ENCODE peak calls at places on chromosomes 16 and 17, in nine cellular contexts. P is SJSA1; W is uterus; H is aorta; B is naive thymus-derived CD4-positive, alpha-beta T cell; Y is GM23248; E is fibroblast of lung; T is GM23338; L is CD8-positive, alpha-beta T cell. Q is an unnamed sample.
A peak's percentile ranks its signal among the peaks of the same experiment; 100 is the strongest.

GRCh38 chr16:65069090-65069489 is 52.8 kb downstream of the CDH11 start:
- DNase-seq in P (peak; percentile 72), W (no peak), H (no peak), B (no peak), Y (peak; percentile 92), E (peak; percentile 92), T (no peak), L (no peak), Q (no peak)

GRCh38 chr17:39473310-39473709 is 12.0 kb downstream of the CDK12 start:
- DNase-seq in P (no peak), W (no peak), H (peak; percentile 35), B (no peak), Y (no peak), E (no peak), T (no peak), L (no peak), Q (no peak)

GRCh38 chr16:4212934-4213296 is 29.0 kb downstream of the SRL start:
- DNase-seq in P (peak; percentile 60), W (no peak), H (no peak), B (no peak), Y (peak; percentile 66), E (peak; percentile 15), T (no peak), L (no peak), Q (no peak)

GRCh38 chr17:58308173-58308984 is 20.2 kb downstream of the TSPOAP1 start:
- DNase-seq in P (no peak), W (peak; percentile 9), H (no peak), B (no peak), Y (no peak), E (no peak), T (peak; percentile 86), L (peak; percentile 39), Q (peak; percentile 83)

GRCh38 chr17:37717627-37718382 is 27.1 kb downstream of the HNF1B start:
- DNase-seq in P (no peak), W (no peak), H (no peak), B (no peak), Y (peak; percentile 28), E (peak; percentile 58), T (no peak), L (no peak), Q (peak; percentile 73)

GRCh38 chr16:67430504-67431076 is 331 bp upstream of the HSD11B2 start:
- DNase-seq in P (no peak), W (peak; percentile 60), H (no peak), B (no peak), Y (peak; percentile 41), E (no peak), T (peak; percentile 83), L (no peak), Q (peak; percentile 90)

GRCh38 chr16:67238278-67238575 is 9.1 kb downstream of the FHOD1 start:
- DNase-seq in P (no peak), W (no peak), H (peak; percentile 61), B (no peak), Y (no peak), E (no peak), T (no peak), L (no peak), Q (no peak)

GRCh38 chr17:76240461-76241204 is at the start of gene RNF157:
- DNase-seq in P (peak; percentile 60), W (peak; percentile 40), H (peak; percentile 85), B (peak; percentile 69), Y (peak; percentile 66), E (peak; percentile 43), T (peak; percentile 89), L (peak; percentile 75), Q (peak; percentile 94)

GRCh38 chr17:32486701-32487459 is at the start of gene CDK5R1:
- DNase-seq in P (peak; percentile 46), W (peak; percentile 63), H (peak; percentile 88), B (peak; percentile 82), Y (peak; percentile 86), E (peak; percentile 48), T (peak; percentile 84), L (peak; percentile 82), Q (peak; percentile 96)

GRCh38 chr16:64343061-64343819 is 778.6 kb downstream of the CDH11 start:
- DNase-seq in P (no peak), W (no peak), H (no peak), B (no peak), Y (no peak), E (no peak), T (no peak), L (no peak), Q (no peak)

GRCh38 chr17:81813371-81813684 is 9.4 kb downstream of the GCGR start:
- DNase-seq in P (no peak), W (no peak), H (no peak), B (no peak), Y (no peak), E (no peak), T (no peak), L (no peak), Q (peak; percentile 70)

GRCh38 chr16:23060458-23061320 is 88.6 kb downstream of the USP31 start:
- DNase-seq in P (peak; percentile 60), W (peak; percentile 67), H (no peak), B (peak; percentile 24), Y (peak; percentile 78), E (peak; percentile 79), T (peak; percentile 87), L (peak; percentile 66), Q (no peak)

GRCh38 chr17:62739666-62740065 is 68.4 kb downstream of the MARCHF10 start:
- DNase-seq in P (no peak), W (no peak), H (no peak), B (no peak), Y (no peak), E (no peak), T (no peak), L (no peak), Q (no peak)

GRCh38 chr17:56159764-56160394 is 6.6 kb downstream of the ANKFN1 start:
- DNase-seq in P (no peak), W (no peak), H (no peak), B (no peak), Y (no peak), E (no peak), T (peak; percentile 34), L (no peak), Q (no peak)

GRCh38 chr16:12235110-12235509 is 258.6 kb downstream of the SNX29 start:
- DNase-seq in P (no peak), W (no peak), H (no peak), B (no peak), Y (no peak), E (peak; percentile 10), T (no peak), L (no peak), Q (no peak)

GRCh38 chr16:8044796-8045195 is 545.5 kb downstream of the TMEM114 start:
- DNase-seq in P (no peak), W (no peak), H (no peak), B (no peak), Y (no peak), E (no peak), T (no peak), L (no peak), Q (no peak)

GRCh38 chr17:40329981-40330794 is 21.2 kb downstream of the RARA start:
- DNase-seq in P (no peak), W (no peak), H (no peak), B (no peak), Y (peak; percentile 45), E (no peak), T (no peak), L (no peak), Q (no peak)

GRCh38 chr17:76199466-76199865 is 40.8 kb downstream of the RNF157 start:
- DNase-seq in P (no peak), W (no peak), H (no peak), B (peak; percentile 81), Y (no peak), E (no peak), T (no peak), L (no peak), Q (no peak)

GRCh38 chr17:80173916-80174315 is 4.1 kb downstream of the CARD14 start:
- DNase-seq in P (no peak), W (no peak), H (no peak), B (no peak), Y (no peak), E (no peak), T (no peak), L (no peak), Q (no peak)
- H3K4me3 ChIP-seq in P (no peak overlapping the region), W (no peak overlapping the region), H (no peak overlapping the region), B (no peak overlapping the region), Y (no peak overlapping the region), E (no peak overlapping the region), T (no peak overlapping the region), L (no peak overlapping the region), Q (no peak overlapping the region)

DNA sequence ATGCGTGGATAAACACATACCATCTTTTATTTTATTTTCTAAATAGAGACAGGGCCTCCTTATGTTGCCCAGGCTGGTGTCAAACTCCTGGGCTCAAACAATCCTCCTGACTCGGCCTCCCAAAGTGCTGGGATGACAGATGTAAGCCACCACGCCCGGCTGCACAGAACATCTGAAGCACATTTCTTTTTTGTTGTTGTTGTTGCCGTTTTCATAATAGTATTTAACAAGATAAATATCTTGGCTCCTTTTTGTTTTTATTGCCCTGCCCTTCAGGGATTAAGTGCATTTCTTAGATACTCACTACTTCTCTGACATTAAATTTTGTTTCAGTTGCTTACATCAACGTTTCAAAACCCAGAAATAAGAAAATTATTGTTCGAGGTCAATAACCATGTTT is 37.4 kb downstream of the ANKRD11 start:
- DNase-seq in P (no peak), W (no peak), H (no peak), B (no peak), Y (no peak), E (no peak), T (no peak), L (no peak), Q (no peak)
- H3K4me1 ChIP-seq in P (peaks cover 11% of the 10 kb centered on the region), W (no peaks in the 10 kb centered on the region), H (peaks cover 2% of the 10 kb centered on the region), B (peaks cover 73% of the 10 kb centered on the region), Y (peaks cover 34% of the 10 kb centered on the region), E (peaks cover 10% of the 10 kb centered on the region), T (peaks cover 18% of the 10 kb centered on the region), L (peaks cover 92% of the 10 kb centered on the region), Q (peaks cover 44% of the 10 kb centered on the region)

GRCh38 chr17:42779942-42780815 is at the start of gene WNK4:
- DNase-seq in P (no peak), W (no peak), H (no peak), B (no peak), Y (peak; percentile 67), E (peak; percentile 23), T (peak; percentile 69), L (no peak), Q (peak; percentile 84)
- H3K27ac ChIP-seq in P (no peak within 1 kb of the TSS), W (no peak within 1 kb of the TSS), H (no peak within 1 kb of the TSS), B (no peak within 1 kb of the TSS), Y (peak within 1 kb of the TSS; percentile 40), E (peak within 1 kb of the TSS; percentile 27), T (no peak within 1 kb of the TSS), L (no peak within 1 kb of the TSS), Q (no peak within 1 kb of the TSS)

GRCh38 chr16:89561195-89562026 is 929 bp downstream of the RPL13 start:
- DNase-seq in P (peak; percentile 23), W (no peak), H (peak; percentile 83), B (peak; percentile 9), Y (no peak), E (no peak), T (no peak), L (no peak), Q (no peak)

GRCh38 chr16:89563639-89564392 is 3.3 kb downstream of the RPL13 start:
- DNase-seq in P (no peak), W (no peak), H (no peak), B (peak; percentile 13), Y (no peak), E (no peak), T (no peak), L (no peak), Q (no peak)

GRCh38 chr16:89562027-89562599 is 1.6 kb downstream of the RPL13 start:
- DNase-seq in P (no peak), W (no peak), H (no peak), B (no peak), Y (no peak), E (no peak), T (no peak), L (no peak), Q (no peak)

GRCh38 chr16:89564476-89565255 is 4.2 kb downstream of the RPL13 start:
- DNase-seq in P (no peak), W (no peak), H (no peak), B (peak; percentile 14), Y (peak; percentile 29), E (no peak), T (peak; percentile 78), L (no peak), Q (no peak)

GRCh38 chr16:89562939-89563338 is 2.5 kb downstream of the RPL13 start:
- DNase-seq in P (no peak), W (no peak), H (no peak), B (no peak), Y (no peak), E (no peak), T (no peak), L (no peak), Q (no peak)
- H3K4me3 ChIP-seq in P (no peak overlapping the region), W (no peak overlapping the region), H (no peak overlapping the region), B (no peak overlapping the region), Y (peak overlapping the region; percentile 84), E (peak overlapping the region; percentile 8), T (peak overlapping the region; percentile 99), L (no peak overlapping the region), Q (no peak overlapping the region)